ENCODE peak calls at places on chromosomes 7 and 10, in nine cellular contexts. S, M, J, U, O, W, T, G and L are unnamed samples.

GRCh38 chr10:131576341-131577177 is 265.0 kb upstream of the TCERG1L start:
- DNase-seq in U (no peak), O (no peak), T (no peak), G (peak; percentile 60), J (no peak), M (no peak), S (no peak), W (no peak), L (no peak)

GRCh38 chr10:79436066-79436849 is 9.2 kb downstream of the ZCCHC24 start:
- DNase-seq in W (no peak), U (no peak), G (no peak), J (no peak), T (no peak), S (no peak), O (no peak), M (no peak), L (no peak)

GRCh38 chr7:44172352-44172751 is 16.9 kb downstream of the GCK start:
- DNase-seq in G (no peak), J (no peak), W (no peak), T (no peak), U (no peak), M (no peak), S (no peak), O (no peak), L (no peak)

GRCh38 chr10:61286695-61287094 is 166.5 kb downstream of the TMEM26 start:
- DNase-seq in W (no peak), J (no peak), O (peak; percentile 58), T (no peak), U (no peak), M (no peak), G (no peak), S (no peak), L (no peak)

GRCh38 chr10:76111986-76112825 is 680.8 kb downstream of the LRMDA start:
- DNase-seq in J (no peak), G (no peak), W (no peak), M (no peak), S (no peak), T (no peak), U (no peak), O (no peak), L (no peak)

GRCh38 chr10:19332304-19332703 is 283.7 kb downstream of the MALRD1 start:
- DNase-seq in G (no peak), J (no peak), S (no peak), O (no peak), U (no peak), W (no peak), M (peak; percentile 36), T (no peak), L (no peak)

GRCh38 chr10:59016043-59016442 is 160.4 kb upstream of the PHYHIPL start:
- DNase-seq in M (no peak), T (no peak), W (no peak), O (no peak), S (no peak), J (no peak), G (no peak), U (no peak), L (no peak)

GRCh38 chr7:105600720-105601550 is 19.6 kb upstream of the EFCAB10 start:
- DNase-seq in O (no peak), G (no peak), S (no peak), M (no peak), T (no peak), U (no peak), W (no peak), J (no peak), L (no peak)

GRCh38 chr7:108249458-108249857 is 119.3 kb upstream of the LAMB4 start:
- DNase-seq in J (no peak), U (no peak), T (no peak), M (no peak), G (no peak), S (no peak), O (no peak), W (no peak), L (no peak)

GRCh38 chr10:77849039-77849664 is 77.4 kb downstream of the DLG5 start:
- DNase-seq in G (no peak), T (no peak), U (no peak), O (peak; percentile 50), W (no peak), S (no peak), J (no peak), M (peak; percentile 64), L (no peak)

GRCh38 chr7:156167987-156168386 is 355.7 kb upstream of the SHH start:
- DNase-seq in O (no peak), S (no peak), G (no peak), M (no peak), J (no peak), W (no peak), T (no peak), U (no peak), L (no peak)

GRCh38 chr10:22710139-22710745 is 4.1 kb downstream of the PIP4K2A start:
- DNase-seq in U (no peak), W (no peak), T (peak; percentile 38), O (no peak), G (no peak), S (no peak), M (no peak), J (no peak), L (no peak)

GRCh38 chr7:40604601-40605438 is 470.0 kb downstream of the SUGCT start:
- DNase-seq in S (no peak), O (peak; percentile 45), T (peak; percentile 8), J (peak; percentile 29), U (no peak), G (no peak), M (peak; percentile 84), W (peak; percentile 75), L (no peak)

GRCh38 chr7:23594879-23595604 is 2.1 kb upstream of the CCDC126 start:
- DNase-seq in S (no peak), T (no peak), U (no peak), G (no peak), O (peak; percentile 84), W (no peak), J (peak; percentile 33), M (peak; percentile 23), L (peak; percentile 43)

GRCh38 chr7:36078816-36079360 is 74.2 kb upstream of the EEPD1 start:
- DNase-seq in M (no peak), T (no peak), J (no peak), G (no peak), S (no peak), U (no peak), O (no peak), W (no peak), L (no peak)

GRCh38 chr10:132450466-132450824 is 53.4 kb downstream of the PWWP2B start:
- DNase-seq in U (no peak), O (no peak), G (no peak), S (no peak), M (no peak), T (no peak), J (no peak), W (no peak), L (no peak)

GRCh38 chr10:3631709-3632330 is 153.2 kb downstream of the KLF6 start:
- DNase-seq in G (no peak), J (no peak), S (no peak), W (no peak), O (no peak), T (no peak), M (peak; percentile 11), U (no peak), L (no peak)

GRCh38 chr10:89003344-89003743 is 12.7 kb downstream of the FAS start:
- DNase-seq in M (no peak), J (no peak), G (no peak), W (no peak), T (no peak), U (no peak), S (no peak), O (no peak), L (no peak)

GRCh38 chr10:33254556-33255160 is 79.8 kb downstream of the NRP1 start:
- DNase-seq in M (no peak), U (no peak), W (no peak), T (no peak), J (no peak), O (no peak), S (no peak), G (no peak), L (no peak)

GRCh38 chr10:112298581-112298980 is 15.4 kb downstream of the TECTB start:
- DNase-seq in O (no peak), M (no peak), U (no peak), S (no peak), J (no peak), G (no peak), T (no peak), W (no peak), L (no peak)

GRCh38 chr7:73647725-73648592 is 19.7 kb upstream of the VPS37D start:
- DNase-seq in G (no peak), W (peak; percentile 45), U (no peak), O (peak; percentile 63), M (no peak), J (peak; percentile 32), T (peak; percentile 47), S (no peak), L (peak; percentile 43)

GRCh38 chr7:45663167-45663921 is 89.2 kb downstream of the ADCY1 start:
- DNase-seq in W (no peak), S (no peak), M (peak; percentile 24), J (peak; percentile 31), T (peak; percentile 32), U (no peak), G (peak; percentile 63), O (peak; percentile 24), L (no peak)